ENCODE peak calls at places on chromosomes 11 and 22, in seven cellular contexts. One of them, this sample, is unnamed.

GRCh38 chr11:16871368-16871767 is 132.9 kb downstream of the C11orf58 start:
- DNase-seq in neuronal stem cell: no peak
- DNase-seq in H1: no peak
- DNase-seq in mesenchymal stem cell: peak
- DNase-seq in mesendoderm: no peak
- DNase-seq in IMR-90: no peak
- DNase-seq in trophoblast cell: peak
- DNase-seq in this sample: no peak

GRCh38 chr22:19872779-19873137 is 18.1 kb upstream of the GNB1L start:
- DNase-seq in neuronal stem cell: no peak
- DNase-seq in H1: no peak
- DNase-seq in mesenchymal stem cell: no peak
- DNase-seq in mesendoderm: no peak
- DNase-seq in IMR-90: no peak
- DNase-seq in trophoblast cell: no peak
- DNase-seq in this sample: peak

GRCh38 chr11:78022397-78023396 is at the start of gene KCTD14:
- DNase-seq in neuronal stem cell: no peak
- DNase-seq in H1: no peak
- DNase-seq in mesenchymal stem cell: no peak
- DNase-seq in mesendoderm: peak
- DNase-seq in IMR-90: no peak
- DNase-seq in trophoblast cell: peak
- DNase-seq in this sample: peak

GRCh38 chr11:77400775-77401469 is 73.0 kb downstream of the PAK1 start:
- DNase-seq in neuronal stem cell: no peak
- DNase-seq in H1: no peak
- DNase-seq in mesenchymal stem cell: no peak
- DNase-seq in mesendoderm: no peak
- DNase-seq in IMR-90: no peak
- DNase-seq in trophoblast cell: no peak
- DNase-seq in this sample: no peak

GRCh38 chr11:1873048-1873812 is 18.5 kb downstream of the PRR33 start:
- DNase-seq in neuronal stem cell: no peak
- DNase-seq in H1: no peak
- DNase-seq in mesenchymal stem cell: no peak
- DNase-seq in mesendoderm: peak
- DNase-seq in IMR-90: peak
- DNase-seq in trophoblast cell: no peak
- DNase-seq in this sample: no peak

GRCh38 chr22:50079689-50080465 is 5.3 kb downstream of the MLC1 start:
- DNase-seq in neuronal stem cell: no peak
- DNase-seq in H1: no peak
- DNase-seq in mesenchymal stem cell: no peak
- DNase-seq in mesendoderm: no peak
- DNase-seq in IMR-90: no peak
- DNase-seq in trophoblast cell: no peak
- DNase-seq in this sample: no peak

GRCh38 chr11:27391336-27392015 is 28.5 kb upstream of the CCDC34 start:
- DNase-seq in neuronal stem cell: peak
- DNase-seq in H1: no peak
- DNase-seq in mesenchymal stem cell: peak
- DNase-seq in mesendoderm: no peak
- DNase-seq in IMR-90: no peak
- DNase-seq in trophoblast cell: peak
- DNase-seq in this sample: no peak

GRCh38 chr22:23847991-23848864 is 9.4 kb upstream of the DERL3 start:
- DNase-seq in neuronal stem cell: no peak
- DNase-seq in H1: no peak
- DNase-seq in mesenchymal stem cell: no peak
- DNase-seq in mesendoderm: peak
- DNase-seq in IMR-90: no peak
- DNase-seq in trophoblast cell: no peak
- DNase-seq in this sample: peak

GRCh38 chr11:119166368-119167076 is 2.0 kb upstream of the NLRX1 start:
- DNase-seq in neuronal stem cell: no peak
- DNase-seq in H1: no peak
- DNase-seq in mesenchymal stem cell: peak
- DNase-seq in mesendoderm: no peak
- DNase-seq in IMR-90: peak
- DNase-seq in trophoblast cell: peak
- DNase-seq in this sample: no peak

GRCh38 chr11:109644158-109644557 is 222.2 kb downstream of the C11orf87 start:
- DNase-seq in neuronal stem cell: no peak
- DNase-seq in H1: no peak
- DNase-seq in mesenchymal stem cell: peak
- DNase-seq in mesendoderm: peak
- DNase-seq in IMR-90: no peak
- DNase-seq in trophoblast cell: no peak
- DNase-seq in this sample: no peak

GRCh38 chr11:121132211-121132976 is 31.4 kb downstream of the TECTA start:
- DNase-seq in neuronal stem cell: no peak
- DNase-seq in H1: no peak
- DNase-seq in mesenchymal stem cell: no peak
- DNase-seq in mesendoderm: peak
- DNase-seq in IMR-90: no peak
- DNase-seq in trophoblast cell: no peak
- DNase-seq in this sample: no peak

GRCh38 chr11:70472240-70472639 is 73.9 kb downstream of the CTTN start:
- DNase-seq in neuronal stem cell: no peak
- DNase-seq in H1: no peak
- DNase-seq in mesenchymal stem cell: no peak
- DNase-seq in mesendoderm: no peak
- DNase-seq in IMR-90: no peak
- DNase-seq in trophoblast cell: no peak
- DNase-seq in this sample: no peak

GRCh38 chr11:70680781-70681281 is 282.5 kb downstream of the CTTN start:
- DNase-seq in neuronal stem cell: no peak
- DNase-seq in H1: no peak
- DNase-seq in mesenchymal stem cell: no peak
- DNase-seq in mesendoderm: no peak
- DNase-seq in IMR-90: no peak
- DNase-seq in trophoblast cell: no peak
- DNase-seq in this sample: no peak

GRCh38 chr11:77147668-77148321 is 19.7 kb downstream of the MYO7A start:
- DNase-seq in neuronal stem cell: no peak
- DNase-seq in H1: peak
- DNase-seq in mesenchymal stem cell: no peak
- DNase-seq in mesendoderm: peak
- DNase-seq in IMR-90: no peak
- DNase-seq in trophoblast cell: no peak
- DNase-seq in this sample: peak

GRCh38 chr11:84437129-84438123 is 1151.3 kb upstream of the CCDC90B start:
- DNase-seq in neuronal stem cell: peak
- DNase-seq in H1: peak
- DNase-seq in mesenchymal stem cell: no peak
- DNase-seq in mesendoderm: peak
- DNase-seq in IMR-90: no peak
- DNase-seq in trophoblast cell: no peak
- DNase-seq in this sample: peak

GRCh38 chr11:102229510-102230119 is 87.7 kb upstream of the BIRC3 start:
- DNase-seq in neuronal stem cell: no peak
- DNase-seq in H1: no peak
- DNase-seq in mesenchymal stem cell: no peak
- DNase-seq in mesendoderm: no peak
- DNase-seq in IMR-90: no peak
- DNase-seq in trophoblast cell: peak
- DNase-seq in this sample: no peak

GRCh38 chr11:102230186-102230585 is 87.1 kb upstream of the BIRC3 start:
- DNase-seq in neuronal stem cell: no peak
- DNase-seq in H1: no peak
- DNase-seq in mesenchymal stem cell: no peak
- DNase-seq in mesendoderm: no peak
- DNase-seq in IMR-90: no peak
- DNase-seq in trophoblast cell: peak
- DNase-seq in this sample: no peak

GRCh38 chr11:102225689-102226562 is 91.4 kb upstream of the BIRC3 start:
- DNase-seq in neuronal stem cell: no peak
- DNase-seq in H1: no peak
- DNase-seq in mesenchymal stem cell: peak
- DNase-seq in mesendoderm: no peak
- DNase-seq in IMR-90: peak
- DNase-seq in trophoblast cell: no peak
- DNase-seq in this sample: no peak

GRCh38 chr11:102223859-102224258 is 93.4 kb upstream of the BIRC3 start:
- DNase-seq in neuronal stem cell: no peak
- DNase-seq in H1: no peak
- DNase-seq in mesenchymal stem cell: peak
- DNase-seq in mesendoderm: no peak
- DNase-seq in IMR-90: peak
- DNase-seq in trophoblast cell: no peak
- DNase-seq in this sample: no peak

GRCh38 chr11:102226702-102227101 is 90.6 kb upstream of the BIRC3 start:
- DNase-seq in neuronal stem cell: no peak
- DNase-seq in H1: no peak
- DNase-seq in mesenchymal stem cell: peak
- DNase-seq in mesendoderm: peak
- DNase-seq in IMR-90: peak
- DNase-seq in trophoblast cell: peak
- DNase-seq in this sample: no peak
- H2BK120ac ChIP-seq in neuronal stem cell: no peak
- H2BK120ac ChIP-seq in H1: no peak
- H2BK120ac ChIP-seq in mesenchymal stem cell: no peak
- H2BK120ac ChIP-seq in mesendoderm: no peak
- H2BK120ac ChIP-seq in IMR-90: no peak
- H2BK120ac ChIP-seq in trophoblast cell: no peak
- H2BK120ac ChIP-seq in this sample: no peak

GRCh38 chr11:60825790-60826189 is 16.1 kb upstream of the CCDC86 start:
- DNase-seq in neuronal stem cell: no peak
- DNase-seq in H1: no peak
- DNase-seq in mesenchymal stem cell: no peak
- DNase-seq in mesendoderm: no peak
- DNase-seq in IMR-90: no peak
- DNase-seq in trophoblast cell: no peak
- DNase-seq in this sample: no peak

GRCh38 chr11:60830478-60831142 is 11.3 kb upstream of the CCDC86 start:
- DNase-seq in neuronal stem cell: no peak
- DNase-seq in H1: no peak
- DNase-seq in mesenchymal stem cell: no peak
- DNase-seq in mesendoderm: no peak
- DNase-seq in IMR-90: no peak
- DNase-seq in trophoblast cell: no peak
- DNase-seq in this sample: no peak

GRCh38 chr11:60821827-60822599 is 19.9 kb upstream of the CCDC86 start:
- DNase-seq in neuronal stem cell: no peak
- DNase-seq in H1: no peak
- DNase-seq in mesenchymal stem cell: no peak
- DNase-seq in mesendoderm: no peak
- DNase-seq in IMR-90: no peak
- DNase-seq in trophoblast cell: no peak
- DNase-seq in this sample: no peak

GRCh38 chr11:60825118-60825517 is 16.8 kb upstream of the CCDC86 start:
- DNase-seq in neuronal stem cell: no peak
- DNase-seq in H1: no peak
- DNase-seq in mesenchymal stem cell: no peak
- DNase-seq in mesendoderm: no peak
- DNase-seq in IMR-90: no peak
- DNase-seq in trophoblast cell: no peak
- DNase-seq in this sample: no peak
- H3K27ac ChIP-seq in neuronal stem cell: no peak
- H3K27ac ChIP-seq in H1: no peak
- H3K27ac ChIP-seq in mesenchymal stem cell: no peak
- H3K27ac ChIP-seq in mesendoderm: no peak
- H3K27ac ChIP-seq in IMR-90: no peak
- H3K27ac ChIP-seq in trophoblast cell: no peak
- H3K27ac ChIP-seq in this sample: no peak

DNA sequence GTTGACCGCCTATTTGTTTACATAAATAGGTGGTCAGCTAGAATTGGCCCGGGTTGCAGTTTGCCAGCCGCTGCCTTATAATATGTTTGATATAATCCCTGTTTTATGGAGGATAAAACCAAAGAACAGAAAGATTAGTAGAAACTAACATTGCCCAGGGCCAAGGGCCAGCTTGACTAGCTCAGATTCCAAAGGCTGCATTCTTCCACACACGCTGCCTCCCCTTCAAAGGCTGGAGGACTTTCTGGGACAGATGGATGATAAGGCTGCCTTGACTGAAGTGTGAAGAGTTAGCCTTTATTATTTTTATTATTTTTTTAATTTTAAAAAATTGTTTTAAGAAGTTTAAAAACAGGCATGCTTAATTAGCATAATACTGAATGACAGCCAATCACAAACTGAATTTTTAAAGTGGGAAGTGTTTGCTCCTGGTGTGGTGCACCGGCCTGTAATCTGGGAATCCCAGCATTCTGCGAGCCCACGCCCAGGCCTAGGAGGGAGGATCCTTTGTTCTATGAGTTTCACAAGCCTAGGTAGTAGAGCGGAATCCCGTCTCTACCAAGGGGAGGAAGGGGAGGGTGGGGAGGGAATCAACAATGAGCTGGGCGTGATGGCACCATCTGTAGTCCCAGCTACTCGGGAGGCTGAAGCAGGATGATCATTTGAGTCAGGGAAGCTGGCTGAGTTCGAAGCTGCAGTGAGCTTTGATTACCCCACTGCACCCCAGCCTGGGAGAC is 114.9 kb downstream of the NAV2 start:
- DNase-seq in neuronal stem cell: no peak
- DNase-seq in H1: peak
- DNase-seq in mesenchymal stem cell: no peak
- DNase-seq in mesendoderm: peak
- DNase-seq in IMR-90: no peak
- DNase-seq in trophoblast cell: peak
- DNase-seq in this sample: peak
- H2BK120ac ChIP-seq in neuronal stem cell: no peak
- H2BK120ac ChIP-seq in H1: no peak
- H2BK120ac ChIP-seq in mesenchymal stem cell: no peak
- H2BK120ac ChIP-seq in mesendoderm: no peak
- H2BK120ac ChIP-seq in IMR-90: no peak
- H2BK120ac ChIP-seq in trophoblast cell: no peak
- H2BK120ac ChIP-seq in this sample: no peak

GRCh38 chr11:33259869-33260268 is 2.7 kb downstream of the HIPK3 start:
- DNase-seq in neuronal stem cell: no peak
- DNase-seq in H1: no peak
- DNase-seq in mesenchymal stem cell: no peak
- DNase-seq in mesendoderm: no peak
- DNase-seq in IMR-90: peak
- DNase-seq in trophoblast cell: no peak
- DNase-seq in this sample: no peak

GRCh38 chr11:33258631-33259184 is 1.5 kb downstream of the HIPK3 start:
- DNase-seq in neuronal stem cell: no peak
- DNase-seq in H1: no peak
- DNase-seq in mesenchymal stem cell: no peak
- DNase-seq in mesendoderm: no peak
- DNase-seq in IMR-90: peak
- DNase-seq in trophoblast cell: peak
- DNase-seq in this sample: no peak

GRCh38 chr11:33264926-33265325 is 7.7 kb downstream of the HIPK3 start:
- DNase-seq in neuronal stem cell: no peak
- DNase-seq in H1: no peak
- DNase-seq in mesenchymal stem cell: no peak
- DNase-seq in mesendoderm: no peak
- DNase-seq in IMR-90: no peak
- DNase-seq in trophoblast cell: no peak
- DNase-seq in this sample: no peak

GRCh38 chr11:33263549-33263948 is 6.4 kb downstream of the HIPK3 start:
- DNase-seq in neuronal stem cell: no peak
- DNase-seq in H1: no peak
- DNase-seq in mesenchymal stem cell: peak
- DNase-seq in mesendoderm: no peak
- DNase-seq in IMR-90: no peak
- DNase-seq in trophoblast cell: no peak
- DNase-seq in this sample: no peak

GRCh38 chr11:33262016-33262638 is 4.9 kb downstream of the HIPK3 start:
- DNase-seq in neuronal stem cell: no peak
- DNase-seq in H1: no peak
- DNase-seq in mesenchymal stem cell: peak
- DNase-seq in mesendoderm: no peak
- DNase-seq in IMR-90: peak
- DNase-seq in trophoblast cell: no peak
- DNase-seq in this sample: no peak
- H3K27ac ChIP-seq in neuronal stem cell: no peak
- H3K27ac ChIP-seq in H1: no peak
- H3K27ac ChIP-seq in mesenchymal stem cell: no peak
- H3K27ac ChIP-seq in mesendoderm: no peak
- H3K27ac ChIP-seq in IMR-90: no peak
- H3K27ac ChIP-seq in trophoblast cell: no peak
- H3K27ac ChIP-seq in this sample: no peak